ENCODE peak calls at places on chromosomes 3 and 15, in eight cellular contexts. R is psoas muscle; A is stimulated activated CD4-positive, alpha-beta T cell treated with anti-CD3 and anti-CD28 coated beads, Interleukin-1b, Interleukin-23, amount 100 ng/mL, for 24 hours; I is CD4-positive, alpha-beta T cell; G is G401; W is central memory CD4-positive, alpha-beta T cell; U is activated CD4-positive, CD25-positive, alpha-beta regulatory T cell; E is NCI-H1436 treated with DMSO at 0.1 percent for 48 hours. D is an unnamed sample.

GRCh38 chr3:196632033-196632751 is 7.3 kb upstream of the NRROS start:
- DNase-seq in G (peak; percentile 83), A (peak; percentile 77), U (peak; percentile 67), E (peak; percentile 87), I (peak; percentile 84), R (peak; percentile 85), W (peak; percentile 94), D (peak; percentile 97)

GRCh38 chr3:16294854-16295253 is 29.8 kb downstream of the OXNAD1 start:
- DNase-seq in R (no peak), E (no peak), A (no peak), I (no peak), G (no peak), W (no peak), U (no peak), D (no peak)

GRCh38 chr15:33910741-33911140 is 57.6 kb upstream of the CHRM5 start:
- DNase-seq in I (no peak), E (no peak), G (no peak), A (no peak), R (no peak), W (no peak), U (no peak), D (no peak)

GRCh38 chr15:61974759-61975158 is 85.5 kb downstream of the VPS13C start:
- DNase-seq in W (no peak), I (no peak), U (no peak), A (no peak), R (no peak), G (peak; percentile 2), E (peak; percentile 93), D (peak; percentile 77)

GRCh38 chr3:105505167-105505566 is 138.5 kb downstream of the ALCAM start:
- DNase-seq in W (no peak), E (no peak), A (no peak), I (no peak), G (no peak), U (no peak), R (no peak), D (no peak)

GRCh38 chr15:25238716-25239470 is 199.9 kb downstream of the UBE3A start:
- DNase-seq in R (peak; percentile 0), A (no peak), W (no peak), I (no peak), G (no peak), E (no peak), U (no peak), D (no peak)

GRCh38 chr3:161372321-161373260 is 1.3 kb upstream of the SPTSSB start:
- DNase-seq in U (no peak), E (no peak), W (peak; percentile 15), A (no peak), I (no peak), R (no peak), G (peak; percentile 94), D (peak; percentile 93)

GRCh38 chr15:41169784-41170183 is 53.7 kb upstream of the INO80 start:
- DNase-seq in G (no peak), A (no peak), E (no peak), R (no peak), I (no peak), U (no peak), W (no peak), D (no peak)

GRCh38 chr15:96416218-96416933 is 85.9 kb downstream of the NR2F2 start:
- DNase-seq in U (no peak), I (no peak), G (no peak), R (no peak), W (no peak), A (no peak), E (no peak), D (no peak)

GRCh38 chr3:154745925-154746324 is 315.9 kb upstream of the GPR149 start:
- DNase-seq in W (no peak), A (no peak), U (no peak), E (no peak), R (no peak), G (no peak), I (no peak), D (no peak)

GRCh38 chr3:197154-197855 is 742 bp downstream of the CHL1 start:
- DNase-seq in I (no peak), G (no peak), W (no peak), E (no peak), U (no peak), A (no peak), R (peak; percentile 24), D (no peak)

GRCh38 chr15:88779944-88780343 is 23.3 kb upstream of the ACAN start:
- DNase-seq in U (no peak), W (no peak), R (no peak), G (no peak), A (no peak), E (no peak), I (no peak), D (no peak)

GRCh38 chr3:5568451-5568850 is 380.9 kb downstream of the EDEM1 start:
- DNase-seq in U (no peak), G (no peak), I (no peak), W (no peak), R (no peak), A (no peak), E (no peak), D (no peak)

GRCh38 chr3:121834079-121834730 is 655 bp downstream of the IQCB1 start:
- DNase-seq in E (no peak), A (no peak), G (no peak), U (no peak), W (peak; percentile 6), I (no peak), R (peak; percentile 17), D (peak; percentile 26)

GRCh38 chr15:87154771-87155170 is 1075.1 kb downstream of the AGBL1 start:
- DNase-seq in U (no peak), A (no peak), G (no peak), R (no peak), I (no peak), W (no peak), E (no peak), D (no peak)

GRCh38 chr15:33292718-33293307 is 18.0 kb upstream of the RYR3 start:
- DNase-seq in U (no peak), W (no peak), E (no peak), G (peak; percentile 38), A (peak; percentile 35), R (peak; percentile 24), I (peak; percentile 13), D (peak; percentile 62)

GRCh38 chr3:123789160-123789559 is 95.0 kb downstream of the MYLK start:
- DNase-seq in I (no peak), R (no peak), E (no peak), W (no peak), A (no peak), U (no peak), G (no peak), D (no peak)

GRCh38 chr3:125443923-125444322 is 68.8 kb upstream of the ZNF148 start:
- DNase-seq in W (no peak), G (no peak), R (no peak), E (no peak), A (no peak), I (no peak), U (no peak), D (no peak)